ENCODE peak calls at places on chromosomes 4 and X, in ten cellular contexts. A is mucosa of descending colon; P is kidney tubule cell; Y is activated CD4-positive, alpha-beta T cell treated with anti-CD3 and anti-CD28 coated beads for 4 hours; D is A549; F is GM23338; T is activated naive CD4-positive, alpha-beta T cell; J is amniotic stem cell; Q is stimulated activated CD4-positive, alpha-beta T cell treated with anti-CD3 and anti-CD28 coated beads, Interleukin-2, amount 100 ng/mL, for 24 hours; W is K562. L is an unnamed sample.

GRCh38 chr4:160193787-160194186 is 1090.9 kb downstream of the RAPGEF2 start:
- DNase-seq in J (no peak), P (no peak), W (no peak), D (no peak), T (no peak), F (peak), A (no peak), Q (no peak), Y (no peak), L (no peak)

GRCh38 chr4:15729910-15730533 is 27.2 kb downstream of the BST1 start:
- DNase-seq in W (peak), A (peak), F (peak), D (peak), P (peak), Y (peak), Q (no peak), T (no peak), J (peak), L (peak)

GRCh38 chr4:87911252-87911774 is 64.2 kb upstream of the SPP1 start:
- DNase-seq in A (no peak), D (no peak), T (no peak), F (no peak), Q (no peak), P (no peak), J (no peak), W (no peak), Y (no peak), L (no peak)

GRCh38 chr4:184355111-184355604 is 119.2 kb downstream of the IRF2 start:
- DNase-seq in D (no peak), Q (no peak), T (no peak), J (peak), A (peak), P (peak), Y (no peak), F (no peak), W (peak), L (peak)

GRCh38 chr4:5711479-5712184 is 631 bp downstream of the EVC start:
- DNase-seq in Q (no peak), Y (no peak), P (peak), F (peak), A (no peak), T (no peak), D (peak), J (no peak), W (no peak), L (peak)

GRCh38 chr4:47490550-47490949 is 5.5 kb downstream of the ATP10D start:
- DNase-seq in T (no peak), D (peak), F (peak), P (peak), W (no peak), Y (peak), J (no peak), A (no peak), Q (peak), L (peak)

GRCh38 chr4:184375027-184375426 is 99.3 kb downstream of the IRF2 start:
- DNase-seq in J (no peak), F (no peak), Y (no peak), A (no peak), Q (no peak), D (no peak), P (no peak), W (no peak), T (no peak), L (no peak)

GRCh38 chrX:38985375-38985774 is 184.1 kb downstream of the MID1IP1 start:
- DNase-seq in F (peak), Y (no peak), T (no peak), D (peak), A (no peak), Q (no peak), P (no peak), J (no peak), W (peak), L (peak)

GRCh38 chr4:133938061-133938460 is 263.5 kb downstream of the PABPC4L start:
- DNase-seq in W (no peak), F (no peak), T (no peak), Y (no peak), Q (no peak), P (no peak), A (no peak), D (no peak), J (no peak), L (no peak)

GRCh38 chrX:39896951-39897740 is 200.6 kb downstream of the BCOR start:
- DNase-seq in F (peak), W (peak), P (peak), J (peak), Q (no peak), D (no peak), T (no peak), Y (no peak), A (no peak), L (peak)

GRCh38 chrX:132622130-132622529 is 133.3 kb upstream of the MBNL3 start:
- DNase-seq in J (peak), Y (peak), T (no peak), A (no peak), P (peak), W (peak), Q (peak), F (no peak), D (no peak), L (no peak)

GRCh38 chr4:38939150-38939549 is 71.5 kb downstream of the FAM114A1 start:
- DNase-seq in Q (no peak), Y (no peak), W (no peak), A (no peak), F (no peak), J (no peak), P (peak), D (no peak), T (no peak), L (no peak)

GRCh38 chrX:110182865-110183264 is 135.0 kb downstream of the AMMECR1 start:
- DNase-seq in T (no peak), Y (no peak), A (no peak), D (no peak), F (no peak), J (no peak), W (no peak), Q (no peak), P (no peak), L (no peak)

GRCh38 chrX:103376979-103377324 is 614 bp downstream of the BEX3 start:
- DNase-seq in Q (no peak), J (no peak), Y (no peak), P (no peak), W (no peak), A (peak), T (no peak), D (no peak), F (peak), L (no peak)

L was measured in Kasumi-1.